ENCODE peak calls at places on chromosomes 11 and 22, in nine cellular contexts. One of them, this sample, is unnamed.

GRCh38 chr11:128886401-128887119 is 4.6 kb upstream of the KCNJ5 start:
- DNase-seq in esophagus muscularis mucosa: no peak
- DNase-seq in heart left ventricle: no peak
- DNase-seq in stomach: peak
- DNase-seq in A549: peak
- DNase-seq in NB4: peak
- DNase-seq in H54: no peak
- DNase-seq in body of pancreas: peak
- DNase-seq in testis: peak
- DNase-seq in this sample: no peak

GRCh38 chr11:127965947-127966668 is 621.2 kb downstream of the ETS1 start:
- DNase-seq in esophagus muscularis mucosa: no peak
- DNase-seq in H54: no peak
- DNase-seq in NB4: no peak
- DNase-seq in body of pancreas: no peak
- DNase-seq in A549: no peak
- DNase-seq in heart left ventricle: no peak
- DNase-seq in stomach: no peak
- DNase-seq in testis: no peak
- DNase-seq in this sample: no peak

GRCh38 chr11:36409152-36409713 is 100.8 kb downstream of the TRAF6 start:
- DNase-seq in esophagus muscularis mucosa: no peak
- DNase-seq in stomach: no peak
- DNase-seq in testis: no peak
- DNase-seq in heart left ventricle: no peak
- DNase-seq in NB4: peak
- DNase-seq in body of pancreas: no peak
- DNase-seq in A549: no peak
- DNase-seq in H54: no peak
- DNase-seq in this sample: no peak

GRCh38 chr11:116808262-116809175 is 14.6 kb downstream of the APOA4 start:
- DNase-seq in esophagus muscularis mucosa: no peak
- DNase-seq in body of pancreas: peak
- DNase-seq in stomach: peak
- DNase-seq in NB4: no peak
- DNase-seq in A549: no peak
- DNase-seq in H54: no peak
- DNase-seq in testis: no peak
- DNase-seq in heart left ventricle: no peak
- DNase-seq in this sample: no peak

GRCh38 chr22:48099671-48100070 is 1337.2 kb downstream of the TBC1D22A start:
- DNase-seq in body of pancreas: no peak
- DNase-seq in esophagus muscularis mucosa: no peak
- DNase-seq in heart left ventricle: no peak
- DNase-seq in H54: no peak
- DNase-seq in testis: no peak
- DNase-seq in NB4: no peak
- DNase-seq in A549: no peak
- DNase-seq in stomach: peak
- DNase-seq in this sample: no peak

GRCh38 chr11:123800041-123800440 is 6.1 kb downstream of the OR6M1 start:
- DNase-seq in heart left ventricle: no peak
- DNase-seq in stomach: no peak
- DNase-seq in A549: no peak
- DNase-seq in body of pancreas: peak
- DNase-seq in esophagus muscularis mucosa: no peak
- DNase-seq in testis: no peak
- DNase-seq in NB4: peak
- DNase-seq in H54: no peak
- DNase-seq in this sample: no peak

GRCh38 chr11:45110562-45110961 is 35.9 kb upstream of the PRDM11 start:
- DNase-seq in body of pancreas: peak
- DNase-seq in NB4: peak
- DNase-seq in A549: peak
- DNase-seq in H54: no peak
- DNase-seq in heart left ventricle: no peak
- DNase-seq in esophagus muscularis mucosa: peak
- DNase-seq in testis: peak
- DNase-seq in stomach: peak
- DNase-seq in this sample: peak

GRCh38 chr22:49214976-49215375 is 612.7 kb downstream of the BRD1 start:
- DNase-seq in NB4: no peak
- DNase-seq in A549: no peak
- DNase-seq in stomach: peak
- DNase-seq in heart left ventricle: peak
- DNase-seq in body of pancreas: no peak
- DNase-seq in H54: no peak
- DNase-seq in testis: no peak
- DNase-seq in esophagus muscularis mucosa: no peak
- DNase-seq in this sample: no peak

GRCh38 chr11:130872513-130872912 is 43.8 kb downstream of the SNX19 start:
- DNase-seq in A549: no peak
- DNase-seq in stomach: no peak
- DNase-seq in esophagus muscularis mucosa: no peak
- DNase-seq in H54: no peak
- DNase-seq in testis: no peak
- DNase-seq in body of pancreas: no peak
- DNase-seq in heart left ventricle: no peak
- DNase-seq in NB4: no peak
- DNase-seq in this sample: no peak

GRCh38 chr11:772429-773390 is 4.6 kb downstream of the GATD1 start:
- DNase-seq in heart left ventricle: no peak
- DNase-seq in body of pancreas: no peak
- DNase-seq in testis: peak
- DNase-seq in A549: no peak
- DNase-seq in NB4: no peak
- DNase-seq in esophagus muscularis mucosa: no peak
- DNase-seq in stomach: no peak
- DNase-seq in H54: no peak
- DNase-seq in this sample: no peak

GRCh38 chr11:132343445-132343844 is 973.0 kb downstream of the NTM start:
- DNase-seq in testis: no peak
- DNase-seq in stomach: no peak
- DNase-seq in H54: no peak
- DNase-seq in heart left ventricle: no peak
- DNase-seq in body of pancreas: no peak
- DNase-seq in A549: no peak
- DNase-seq in NB4: no peak
- DNase-seq in esophagus muscularis mucosa: no peak
- DNase-seq in this sample: no peak

GRCh38 chr11:61840371-61840770 is 12.3 kb downstream of the FADS2 start:
- DNase-seq in testis: no peak
- DNase-seq in H54: no peak
- DNase-seq in heart left ventricle: no peak
- DNase-seq in esophagus muscularis mucosa: no peak
- DNase-seq in stomach: no peak
- DNase-seq in A549: no peak
- DNase-seq in body of pancreas: no peak
- DNase-seq in NB4: no peak
- DNase-seq in this sample: no peak

GRCh38 chr11:74100735-74101134 is 70.1 kb downstream of the C2CD3 start:
- DNase-seq in stomach: no peak
- DNase-seq in heart left ventricle: no peak
- DNase-seq in A549: no peak
- DNase-seq in esophagus muscularis mucosa: no peak
- DNase-seq in H54: no peak
- DNase-seq in NB4: no peak
- DNase-seq in body of pancreas: no peak
- DNase-seq in testis: no peak
- DNase-seq in this sample: no peak

GRCh38 chr11:134267966-134268365 is 8.2 kb upstream of the GLB1L3 start:
- DNase-seq in esophagus muscularis mucosa: no peak
- DNase-seq in NB4: no peak
- DNase-seq in body of pancreas: no peak
- DNase-seq in A549: no peak
- DNase-seq in testis: no peak
- DNase-seq in H54: no peak
- DNase-seq in heart left ventricle: no peak
- DNase-seq in stomach: no peak
- DNase-seq in this sample: no peak

GRCh38 chr11:391117-392017 is 2.6 kb upstream of the PKP3 start:
- DNase-seq in heart left ventricle: no peak
- DNase-seq in esophagus muscularis mucosa: no peak
- DNase-seq in NB4: no peak
- DNase-seq in A549: no peak
- DNase-seq in H54: no peak
- DNase-seq in stomach: no peak
- DNase-seq in body of pancreas: no peak
- DNase-seq in testis: no peak
- DNase-seq in this sample: no peak

GRCh38 chr11:128420943-128421342 is 166.4 kb downstream of the ETS1 start:
- DNase-seq in H54: no peak
- DNase-seq in heart left ventricle: no peak
- DNase-seq in A549: no peak
- DNase-seq in stomach: no peak
- DNase-seq in NB4: peak
- DNase-seq in esophagus muscularis mucosa: no peak
- DNase-seq in testis: no peak
- DNase-seq in body of pancreas: no peak
- DNase-seq in this sample: no peak

GRCh38 chr22:21946262-21946925 is 6.3 kb downstream of the PPM1F start:
- DNase-seq in H54: no peak
- DNase-seq in esophagus muscularis mucosa: no peak
- DNase-seq in A549: no peak
- DNase-seq in stomach: no peak
- DNase-seq in heart left ventricle: no peak
- DNase-seq in NB4: no peak
- DNase-seq in testis: no peak
- DNase-seq in body of pancreas: no peak
- DNase-seq in this sample: no peak

GRCh38 chr11:69459848-69460539 is 21.5 kb upstream of the LINC01488 start:
- DNase-seq in NB4: no peak
- DNase-seq in body of pancreas: no peak
- DNase-seq in A549: no peak
- DNase-seq in stomach: no peak
- DNase-seq in H54: no peak
- DNase-seq in heart left ventricle: peak
- DNase-seq in esophagus muscularis mucosa: no peak
- DNase-seq in testis: no peak
- DNase-seq in this sample: no peak

GRCh38 chr11:73538381-73538872 is 59.5 kb downstream of the FAM168A start:
- DNase-seq in stomach: no peak
- DNase-seq in esophagus muscularis mucosa: no peak
- DNase-seq in H54: no peak
- DNase-seq in A549: no peak
- DNase-seq in NB4: peak
- DNase-seq in body of pancreas: no peak
- DNase-seq in heart left ventricle: no peak
- DNase-seq in testis: no peak
- DNase-seq in this sample: no peak

GRCh38 chr11:79229047-79229446 is 211.8 kb downstream of the TENM4 start:
- DNase-seq in stomach: no peak
- DNase-seq in A549: no peak
- DNase-seq in H54: no peak
- DNase-seq in esophagus muscularis mucosa: no peak
- DNase-seq in testis: no peak
- DNase-seq in body of pancreas: no peak
- DNase-seq in heart left ventricle: no peak
- DNase-seq in NB4: no peak
- DNase-seq in this sample: no peak

GRCh38 chr22:24304067-24304675 is 33.5 kb downstream of the SPECC1L start:
- DNase-seq in stomach: no peak
- DNase-seq in esophagus muscularis mucosa: no peak
- DNase-seq in heart left ventricle: no peak
- DNase-seq in NB4: no peak
- DNase-seq in H54: no peak
- DNase-seq in body of pancreas: no peak
- DNase-seq in A549: no peak
- DNase-seq in testis: no peak
- DNase-seq in this sample: no peak

GRCh38 chr22:35918466-35918865 is 110.2 kb downstream of the RBFOX2 start:
- DNase-seq in A549: no peak
- DNase-seq in body of pancreas: no peak
- DNase-seq in heart left ventricle: no peak
- DNase-seq in NB4: peak
- DNase-seq in testis: no peak
- DNase-seq in H54: no peak
- DNase-seq in stomach: no peak
- DNase-seq in esophagus muscularis mucosa: no peak
- DNase-seq in this sample: no peak

GRCh38 chr11:33930317-33931021 is 38.6 kb upstream of the LMO2 start:
- DNase-seq in A549: no peak
- DNase-seq in esophagus muscularis mucosa: no peak
- DNase-seq in stomach: no peak
- DNase-seq in testis: peak
- DNase-seq in body of pancreas: no peak
- DNase-seq in heart left ventricle: no peak
- DNase-seq in H54: no peak
- DNase-seq in NB4: peak
- DNase-seq in this sample: peak
- TF ChIP-seq POLR2A in A549: no peak
- TF ChIP-seq POLR2A in esophagus muscularis mucosa: no peak
- TF ChIP-seq POLR2A in stomach: no peak
- TF ChIP-seq POLR2A in testis: no peak
- TF ChIP-seq POLR2A in body of pancreas: no peak
- TF ChIP-seq POLR2A in heart left ventricle: no peak
- TF ChIP-seq POLR2A in H54: no peak
- TF ChIP-seq POLR2A in NB4: peak
- TF ChIP-seq POLR2A in this sample: no peak

GRCh38 chr11:85991514-85991913 is 77.4 kb downstream of the PICALM start:
- DNase-seq in NB4: no peak
- DNase-seq in esophagus muscularis mucosa: no peak
- DNase-seq in heart left ventricle: no peak
- DNase-seq in stomach: no peak
- DNase-seq in body of pancreas: no peak
- DNase-seq in testis: no peak
- DNase-seq in H54: no peak
- DNase-seq in A549: no peak
- DNase-seq in this sample: no peak
- TF ChIP-seq POLR2A in NB4: no peak
- TF ChIP-seq POLR2A in esophagus muscularis mucosa: no peak
- TF ChIP-seq POLR2A in heart left ventricle: no peak
- TF ChIP-seq POLR2A in stomach: no peak
- TF ChIP-seq POLR2A in body of pancreas: no peak
- TF ChIP-seq POLR2A in testis: no peak
- TF ChIP-seq POLR2A in H54: no peak
- TF ChIP-seq POLR2A in A549: no peak
- TF ChIP-seq POLR2A in this sample: no peak

GRCh38 chr11:27472398-27473016 is at the start of gene LGR4:
- DNase-seq in stomach: peak
- DNase-seq in A549: peak
- DNase-seq in heart left ventricle: peak
- DNase-seq in H54: peak
- DNase-seq in body of pancreas: peak
- DNase-seq in testis: peak
- DNase-seq in NB4: peak
- DNase-seq in esophagus muscularis mucosa: peak
- DNase-seq in this sample: peak
- TF ChIP-seq POLR2A in stomach: no peak
- TF ChIP-seq POLR2A in A549: peak
- TF ChIP-seq POLR2A in heart left ventricle: peak
- TF ChIP-seq POLR2A in H54: peak
- TF ChIP-seq POLR2A in body of pancreas: peak
- TF ChIP-seq POLR2A in testis: peak
- TF ChIP-seq POLR2A in NB4: peak
- TF ChIP-seq POLR2A in esophagus muscularis mucosa: peak
- TF ChIP-seq POLR2A in this sample: peak

DNA sequence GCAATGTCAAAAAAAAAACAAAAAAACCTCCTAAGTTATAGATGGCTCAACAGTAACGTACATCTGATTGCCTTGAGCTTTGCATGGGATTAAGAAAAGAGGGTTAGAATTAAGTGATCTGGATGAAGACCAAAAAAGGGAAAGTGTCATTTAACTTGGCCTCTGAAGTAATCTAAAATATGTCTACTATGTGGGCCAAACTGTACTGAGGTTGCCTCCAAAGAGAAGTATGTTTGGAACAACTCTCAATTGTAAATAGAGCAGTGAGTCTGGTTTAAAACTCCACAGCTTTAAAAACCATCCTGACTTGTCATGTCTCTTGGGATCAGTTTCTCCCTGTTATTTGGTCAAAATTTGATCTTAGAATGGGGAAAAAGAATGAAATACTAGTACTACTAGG is 11.6 kb upstream of the RTCB start:
- DNase-seq in A549: no peak
- DNase-seq in esophagus muscularis mucosa: peak
- DNase-seq in stomach: no peak
- DNase-seq in body of pancreas: no peak
- DNase-seq in NB4: no peak
- DNase-seq in heart left ventricle: no peak
- DNase-seq in testis: no peak
- DNase-seq in H54: no peak
- DNase-seq in this sample: no peak
- TF ChIP-seq POLR2A in A549: no peak
- TF ChIP-seq POLR2A in esophagus muscularis mucosa: no peak
- TF ChIP-seq POLR2A in stomach: no peak
- TF ChIP-seq POLR2A in body of pancreas: no peak
- TF ChIP-seq POLR2A in NB4: no peak
- TF ChIP-seq POLR2A in heart left ventricle: no peak
- TF ChIP-seq POLR2A in testis: no peak
- TF ChIP-seq POLR2A in H54: no peak
- TF ChIP-seq POLR2A in this sample: no peak